ENCODE peak calls at places on chromosomes 1 and 21, in eight cellular contexts. One of them, this sample, is unnamed.

GRCh38 chr21:37767984-37768383 is 148.3 kb downstream of the KCNJ6 start:
- DNase-seq in GM23248: peak
- DNase-seq in H1: no peak
- DNase-seq in PC-3: peak
- DNase-seq in IMR-90: peak
- DNase-seq in fibroblast of lung: peak
- DNase-seq in K562: no peak
- DNase-seq in Karpas-422: no peak
- DNase-seq in this sample: no peak

GRCh38 chr1:67559222-67559700 is 125.7 kb upstream of the GADD45A start:
- DNase-seq in GM23248: peak
- DNase-seq in H1: no peak
- DNase-seq in PC-3: no peak
- DNase-seq in IMR-90: peak
- DNase-seq in fibroblast of lung: peak
- DNase-seq in K562: peak
- DNase-seq in Karpas-422: peak
- DNase-seq in this sample: peak

GRCh38 chr1:2506007-2506860 is 20.2 kb downstream of the PANK4 start:
- DNase-seq in GM23248: peak
- DNase-seq in H1: no peak
- DNase-seq in PC-3: no peak
- DNase-seq in IMR-90: no peak
- DNase-seq in fibroblast of lung: no peak
- DNase-seq in K562: no peak
- DNase-seq in Karpas-422: no peak
- DNase-seq in this sample: no peak

GRCh38 chr1:17511188-17511587 is 28.3 kb upstream of the ARHGEF10L start:
- DNase-seq in GM23248: no peak
- DNase-seq in H1: no peak
- DNase-seq in PC-3: no peak
- DNase-seq in IMR-90: no peak
- DNase-seq in fibroblast of lung: no peak
- DNase-seq in K562: no peak
- DNase-seq in Karpas-422: no peak
- DNase-seq in this sample: no peak

GRCh38 chr1:164841723-164842465 is 282.9 kb downstream of the PBX1 start:
- DNase-seq in GM23248: no peak
- DNase-seq in H1: no peak
- DNase-seq in PC-3: no peak
- DNase-seq in IMR-90: no peak
- DNase-seq in fibroblast of lung: no peak
- DNase-seq in K562: no peak
- DNase-seq in Karpas-422: no peak
- DNase-seq in this sample: no peak

GRCh38 chr1:12518956-12519707 is 98.9 kb downstream of the DHRS3 start:
- DNase-seq in GM23248: peak
- DNase-seq in H1: no peak
- DNase-seq in PC-3: peak
- DNase-seq in IMR-90: peak
- DNase-seq in fibroblast of lung: peak
- DNase-seq in K562: no peak
- DNase-seq in Karpas-422: no peak
- DNase-seq in this sample: peak

GRCh38 chr1:234970731-234971476 is 157.7 kb downstream of the TOMM20 start:
- DNase-seq in GM23248: peak
- DNase-seq in H1: peak
- DNase-seq in PC-3: peak
- DNase-seq in IMR-90: peak
- DNase-seq in fibroblast of lung: peak
- DNase-seq in K562: no peak
- DNase-seq in Karpas-422: no peak
- DNase-seq in this sample: peak

GRCh38 chr1:175673236-175674150 is 69.9 kb downstream of the TNR start:
- DNase-seq in GM23248: no peak
- DNase-seq in H1: no peak
- DNase-seq in PC-3: peak
- DNase-seq in IMR-90: no peak
- DNase-seq in fibroblast of lung: no peak
- DNase-seq in K562: no peak
- DNase-seq in Karpas-422: no peak
- DNase-seq in this sample: no peak

GRCh38 chr1:30187413-30188023 is 535.9 kb downstream of the MATN1 start:
- DNase-seq in GM23248: no peak
- DNase-seq in H1: peak
- DNase-seq in PC-3: no peak
- DNase-seq in IMR-90: no peak
- DNase-seq in fibroblast of lung: no peak
- DNase-seq in K562: peak
- DNase-seq in Karpas-422: no peak
- DNase-seq in this sample: no peak

GRCh38 chr1:203769505-203770343 is 4.7 kb downstream of the LAX1 start:
- DNase-seq in GM23248: peak
- DNase-seq in H1: no peak
- DNase-seq in PC-3: peak
- DNase-seq in IMR-90: peak
- DNase-seq in fibroblast of lung: peak
- DNase-seq in K562: no peak
- DNase-seq in Karpas-422: no peak
- DNase-seq in this sample: peak

GRCh38 chr1:45983964-45984363 is 148.5 kb downstream of the PIK3R3 start:
- DNase-seq in GM23248: no peak
- DNase-seq in H1: no peak
- DNase-seq in PC-3: no peak
- DNase-seq in IMR-90: no peak
- DNase-seq in fibroblast of lung: no peak
- DNase-seq in K562: no peak
- DNase-seq in Karpas-422: no peak
- DNase-seq in this sample: no peak

GRCh38 chr1:46812065-46812750 is 13.4 kb downstream of the CYP4B1 start:
- DNase-seq in GM23248: no peak
- DNase-seq in H1: no peak
- DNase-seq in PC-3: no peak
- DNase-seq in IMR-90: no peak
- DNase-seq in fibroblast of lung: no peak
- DNase-seq in K562: no peak
- DNase-seq in Karpas-422: no peak
- DNase-seq in this sample: no peak

GRCh38 chr1:183248989-183249691 is 63.1 kb downstream of the LAMC2 start:
- DNase-seq in GM23248: no peak
- DNase-seq in H1: no peak
- DNase-seq in PC-3: no peak
- DNase-seq in IMR-90: no peak
- DNase-seq in fibroblast of lung: no peak
- DNase-seq in K562: no peak
- DNase-seq in Karpas-422: no peak
- DNase-seq in this sample: no peak

GRCh38 chr1:44609412-44609767 is 64.9 kb downstream of the TMEM53 start:
- DNase-seq in GM23248: peak
- DNase-seq in H1: peak
- DNase-seq in PC-3: peak
- DNase-seq in IMR-90: peak
- DNase-seq in fibroblast of lung: peak
- DNase-seq in K562: peak
- DNase-seq in Karpas-422: peak
- DNase-seq in this sample: peak

GRCh38 chr1:192553741-192554140 is 21.8 kb upstream of the RGS1 start:
- DNase-seq in GM23248: no peak
- DNase-seq in H1: no peak
- DNase-seq in PC-3: no peak
- DNase-seq in IMR-90: no peak
- DNase-seq in fibroblast of lung: no peak
- DNase-seq in K562: no peak
- DNase-seq in Karpas-422: no peak
- DNase-seq in this sample: no peak

GRCh38 chr1:183461350-183461749 is 10.9 kb upstream of the SMG7 start:
- DNase-seq in GM23248: peak
- DNase-seq in H1: no peak
- DNase-seq in PC-3: peak
- DNase-seq in IMR-90: no peak
- DNase-seq in fibroblast of lung: no peak
- DNase-seq in K562: no peak
- DNase-seq in Karpas-422: no peak
- DNase-seq in this sample: no peak

GRCh38 chr1:235648954-235649721 is 446 bp downstream of the GNG4 start:
- DNase-seq in GM23248: peak
- DNase-seq in H1: peak
- DNase-seq in PC-3: peak
- DNase-seq in IMR-90: peak
- DNase-seq in fibroblast of lung: peak
- DNase-seq in K562: no peak
- DNase-seq in Karpas-422: no peak
- DNase-seq in this sample: peak

GRCh38 chr1:47978486-47978885 is 18.7 kb downstream of the TRABD2B start:
- DNase-seq in GM23248: peak
- DNase-seq in H1: no peak
- DNase-seq in PC-3: no peak
- DNase-seq in IMR-90: peak
- DNase-seq in fibroblast of lung: peak
- DNase-seq in K562: no peak
- DNase-seq in Karpas-422: no peak
- DNase-seq in this sample: no peak

GRCh38 chr1:160363010-160363409 is 3.9 kb upstream of the NHLH1 start:
- DNase-seq in GM23248: no peak
- DNase-seq in H1: no peak
- DNase-seq in PC-3: no peak
- DNase-seq in IMR-90: no peak
- DNase-seq in fibroblast of lung: no peak
- DNase-seq in K562: no peak
- DNase-seq in Karpas-422: no peak
- DNase-seq in this sample: no peak

GRCh38 chr1:160362168-160362941 is 4.5 kb upstream of the NHLH1 start:
- DNase-seq in GM23248: no peak
- DNase-seq in H1: no peak
- DNase-seq in PC-3: no peak
- DNase-seq in IMR-90: no peak
- DNase-seq in fibroblast of lung: peak
- DNase-seq in K562: peak
- DNase-seq in Karpas-422: no peak
- DNase-seq in this sample: no peak

GRCh38 chr1:160361199-160361598 is 5.7 kb upstream of the NHLH1 start:
- DNase-seq in GM23248: no peak
- DNase-seq in H1: no peak
- DNase-seq in PC-3: no peak
- DNase-seq in IMR-90: no peak
- DNase-seq in fibroblast of lung: no peak
- DNase-seq in K562: no peak
- DNase-seq in Karpas-422: no peak
- DNase-seq in this sample: no peak

GRCh38 chr1:160360227-160360695 is 6.6 kb upstream of the NHLH1 start:
- DNase-seq in GM23248: no peak
- DNase-seq in H1: no peak
- DNase-seq in PC-3: no peak
- DNase-seq in IMR-90: no peak
- DNase-seq in fibroblast of lung: no peak
- DNase-seq in K562: no peak
- DNase-seq in Karpas-422: no peak
- DNase-seq in this sample: no peak

GRCh38 chr1:160361814-160362167 is 5.1 kb upstream of the NHLH1 start:
- DNase-seq in GM23248: no peak
- DNase-seq in H1: no peak
- DNase-seq in PC-3: no peak
- DNase-seq in IMR-90: no peak
- DNase-seq in fibroblast of lung: no peak
- DNase-seq in K562: no peak
- DNase-seq in Karpas-422: no peak
- DNase-seq in this sample: no peak
- H3K9ac ChIP-seq in GM23248: no peak
- H3K9ac ChIP-seq in H1: no peak
- H3K9ac ChIP-seq in PC-3: no peak
- H3K9ac ChIP-seq in IMR-90: no peak
- H3K9ac ChIP-seq in fibroblast of lung: no peak
- H3K9ac ChIP-seq in K562: peak
- H3K9ac ChIP-seq in Karpas-422: peak
- H3K9ac ChIP-seq in this sample: no peak

DNA sequence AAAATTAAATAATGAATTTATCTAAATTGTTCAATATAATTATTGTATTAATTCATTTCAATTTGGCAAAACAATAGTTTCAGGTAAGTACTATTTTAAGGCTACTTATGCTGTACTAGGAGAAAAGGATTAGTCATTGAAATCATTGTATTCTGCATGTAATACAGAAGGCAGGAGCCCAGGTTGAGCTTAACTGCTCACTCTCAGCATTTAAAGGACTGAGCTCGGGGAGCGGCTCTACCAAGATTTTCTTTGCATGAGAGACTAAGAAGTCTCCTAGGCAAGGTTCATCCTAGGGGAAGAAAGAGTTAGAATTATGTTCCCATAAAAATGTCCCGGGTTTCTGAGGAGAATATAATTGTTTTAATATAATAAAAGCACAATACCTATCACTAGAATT is 112.5 kb downstream of the CYYR1 start:
- DNase-seq in GM23248: no peak
- DNase-seq in H1: no peak
- DNase-seq in PC-3: no peak
- DNase-seq in IMR-90: no peak
- DNase-seq in fibroblast of lung: no peak
- DNase-seq in K562: no peak
- DNase-seq in Karpas-422: no peak
- DNase-seq in this sample: no peak
- H3K4me3 ChIP-seq in GM23248: no peak
- H3K4me3 ChIP-seq in H1: no peak
- H3K4me3 ChIP-seq in PC-3: no peak
- H3K4me3 ChIP-seq in IMR-90: no peak
- H3K4me3 ChIP-seq in fibroblast of lung: no peak
- H3K4me3 ChIP-seq in K562: no peak
- H3K4me3 ChIP-seq in Karpas-422: no peak
- H3K4me3 ChIP-seq in this sample: no peak

GRCh38 chr1:214422137-214422671 is 129.2 kb downstream of the PTPN14 start:
- DNase-seq in GM23248: peak
- DNase-seq in H1: no peak
- DNase-seq in PC-3: peak
- DNase-seq in IMR-90: peak
- DNase-seq in fibroblast of lung: peak
- DNase-seq in K562: no peak
- DNase-seq in Karpas-422: no peak
- DNase-seq in this sample: no peak
- H3K27ac ChIP-seq in GM23248: peak
- H3K27ac ChIP-seq in H1: no peak
- H3K27ac ChIP-seq in PC-3: peak
- H3K27ac ChIP-seq in IMR-90: no peak
- H3K27ac ChIP-seq in fibroblast of lung: peak
- H3K27ac ChIP-seq in K562: no peak
- H3K27ac ChIP-seq in Karpas-422: no peak
- H3K27ac ChIP-seq in this sample: no peak

DNA sequence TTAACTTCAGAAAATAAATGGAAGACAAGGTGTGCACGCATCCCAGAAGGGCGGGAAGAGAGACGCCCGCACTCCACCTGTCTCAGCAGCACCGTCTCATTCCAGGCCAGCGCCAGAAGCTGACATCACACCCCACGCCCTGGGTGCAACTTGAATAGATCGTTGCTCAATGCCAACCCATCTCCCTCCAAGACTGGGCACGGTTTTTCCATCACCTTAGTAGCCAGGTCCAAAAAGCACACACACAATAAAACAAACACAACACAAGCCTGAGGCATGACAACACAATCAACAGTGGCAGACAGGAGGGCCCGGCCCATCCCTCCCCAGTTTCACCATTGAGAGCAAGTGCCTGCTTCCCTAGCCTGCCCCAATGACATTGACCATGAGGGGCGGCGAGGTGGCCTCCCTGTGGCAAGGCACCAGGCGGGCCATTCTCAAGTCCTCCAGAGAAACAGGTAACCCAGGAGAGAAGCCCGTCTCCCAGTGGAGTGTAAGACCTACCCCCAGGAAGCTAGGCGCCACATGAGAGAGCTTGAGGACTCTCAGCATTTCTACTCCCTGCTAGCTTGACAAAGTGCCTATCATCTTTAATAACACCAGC is 2.7 kb downstream of the IFFO2 start:
- DNase-seq in GM23248: no peak
- DNase-seq in H1: no peak
- DNase-seq in PC-3: no peak
- DNase-seq in IMR-90: no peak
- DNase-seq in fibroblast of lung: no peak
- DNase-seq in K562: no peak
- DNase-seq in Karpas-422: no peak
- DNase-seq in this sample: peak
- H3K9ac ChIP-seq in GM23248: peak
- H3K9ac ChIP-seq in H1: no peak
- H3K9ac ChIP-seq in PC-3: peak
- H3K9ac ChIP-seq in IMR-90: peak
- H3K9ac ChIP-seq in fibroblast of lung: no peak
- H3K9ac ChIP-seq in K562: no peak
- H3K9ac ChIP-seq in Karpas-422: no peak
- H3K9ac ChIP-seq in this sample: peak